ENCODE peak calls at places on chromosomes 13 and 19, in four cellular contexts. T is psoas muscle; N is CD8-positive, alpha-beta T cell; H is HFFc6. Z is an unnamed sample.

GRCh38 chr13:110244096-110244830 is 62.7 kb downstream of the COL4A1 start:
- DNase-seq in T (no peak), N (no peak), H (peak), Z (no peak)

GRCh38 chr19:38047641-38048040 is 140.6 kb downstream of the SIPA1L3 start:
- DNase-seq in T (no peak), N (no peak), H (no peak), Z (no peak)

GRCh38 chr19:55486971-55487883 is 1.0 kb upstream of the SSC5D start:
- DNase-seq in T (peak), N (no peak), H (peak), Z (peak)

GRCh38 chr19:37551123-37551993 is 43.2 kb downstream of the ZNF571 start:
- DNase-seq in T (no peak), N (peak), H (no peak), Z (no peak)

GRCh38 chr19:33226550-33227241 is 1.0 kb upstream of the SLC7A10 start:
- DNase-seq in T (no peak), N (no peak), H (no peak), Z (no peak)

GRCh38 chr19:53007200-53008054 is 6.3 kb upstream of the ERVV-1 start:
- DNase-seq in T (no peak), N (no peak), H (no peak), Z (no peak)

GRCh38 chr19:58516246-58516836 is 3.3 kb downstream of the ZBTB45 start:
- DNase-seq in T (no peak), N (no peak), H (no peak), Z (no peak)

GRCh38 chr13:106911602-106912001 is 343.7 kb upstream of the ARGLU1 start:
- DNase-seq in T (no peak), N (no peak), H (no peak), Z (no peak)

GRCh38 chr19:40862333-40862732 is 12.1 kb upstream of the CYP2A6 start:
- DNase-seq in T (no peak), N (no peak), H (no peak), Z (no peak)

GRCh38 chr19:40862785-40863184 is 12.5 kb upstream of the CYP2A6 start:
- DNase-seq in T (no peak), N (no peak), H (peak), Z (no peak)

GRCh38 chr19:40858109-40858508 is 7.9 kb upstream of the CYP2A6 start:
- DNase-seq in T (no peak), N (no peak), H (no peak), Z (no peak)
- TF ChIP-seq CTCF in T (no peak), N (no peak), H (no peak), Z (no peak)

GRCh38 chr19:3970808-3971598 is at the start of gene DAPK3:
- DNase-seq in T (peak), N (peak), H (peak), Z (peak)

GRCh38 chr19:3970313-3970807 is 539 bp downstream of the DAPK3 start:
- DNase-seq in T (no peak), N (no peak), H (no peak), Z (no peak)

GRCh38 chr19:3966051-3967017 is 4.6 kb downstream of the DAPK3 start:
- DNase-seq in T (peak), N (no peak), H (no peak), Z (no peak)

GRCh38 chr19:3968556-3969434 is 2.1 kb downstream of the DAPK3 start:
- DNase-seq in T (peak), N (no peak), H (peak), Z (peak)

GRCh38 chr19:3969435-3970312 is 1.2 kb downstream of the DAPK3 start:
- DNase-seq in T (peak), N (no peak), H (peak), Z (no peak)
- TF ChIP-seq CTCF in T (no peak), N (no peak), H (peak), Z (peak)

GRCh38 chr13:87814444-87814843 is 143.3 kb downstream of the SLITRK5 start:
- DNase-seq in T (no peak), N (no peak), H (no peak), Z (no peak)

GRCh38 chr13:87810920-87811344 is 139.8 kb downstream of the SLITRK5 start:
- DNase-seq in T (no peak), N (no peak), H (no peak), Z (peak)

DNA sequence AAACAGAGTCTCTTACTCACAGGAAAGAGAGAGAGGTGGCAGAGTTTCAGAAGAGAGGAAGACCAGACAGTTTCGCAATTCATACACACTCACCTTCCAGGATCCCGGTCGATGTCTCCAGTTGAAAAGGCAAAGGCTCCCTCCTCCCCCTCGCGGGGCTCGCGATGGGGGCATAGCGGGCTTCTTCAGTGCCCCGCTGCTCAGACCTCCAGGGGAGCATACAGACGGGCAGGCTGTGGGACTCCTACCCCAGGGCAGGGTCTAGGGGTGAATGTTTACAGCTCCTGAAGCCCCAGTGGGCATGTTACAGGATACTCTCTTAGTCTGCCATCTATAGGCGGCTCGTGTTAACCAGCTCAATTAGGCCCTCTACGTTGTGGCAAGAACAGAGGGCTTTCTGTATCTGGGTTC is 139.2 kb downstream of the SLITRK5 start:
- DNase-seq in T (no peak), N (no peak), H (no peak), Z (no peak)
- TF ChIP-seq CTCF in T (no peak), N (no peak), H (no peak), Z (no peak)

DNA sequence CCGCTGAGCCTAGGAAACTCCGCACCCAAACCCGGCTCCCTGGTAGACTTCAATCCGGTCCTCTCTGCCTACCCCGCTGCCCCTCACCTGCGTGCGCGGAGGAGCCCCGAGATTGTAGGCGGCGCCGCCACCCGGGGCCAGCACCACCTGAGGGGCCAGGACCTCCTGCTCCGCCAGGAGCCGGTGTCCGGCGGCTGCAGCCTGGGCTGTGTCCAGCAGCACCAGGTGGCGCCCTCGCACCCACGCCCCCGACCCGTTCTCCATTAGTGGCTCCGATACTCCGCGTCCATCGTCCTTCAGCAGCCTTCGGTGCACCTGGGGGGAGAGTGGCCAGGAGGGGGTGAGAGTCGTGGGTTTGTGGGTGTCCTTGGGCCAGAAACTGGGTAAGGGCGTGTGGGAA is 18.5 kb downstream of the MAN2B1 start:
- DNase-seq in T (no peak), N (no peak), H (no peak), Z (no peak)
- TF ChIP-seq CTCF in T (no peak), N (no peak), H (peak), Z (no peak)

DNA sequence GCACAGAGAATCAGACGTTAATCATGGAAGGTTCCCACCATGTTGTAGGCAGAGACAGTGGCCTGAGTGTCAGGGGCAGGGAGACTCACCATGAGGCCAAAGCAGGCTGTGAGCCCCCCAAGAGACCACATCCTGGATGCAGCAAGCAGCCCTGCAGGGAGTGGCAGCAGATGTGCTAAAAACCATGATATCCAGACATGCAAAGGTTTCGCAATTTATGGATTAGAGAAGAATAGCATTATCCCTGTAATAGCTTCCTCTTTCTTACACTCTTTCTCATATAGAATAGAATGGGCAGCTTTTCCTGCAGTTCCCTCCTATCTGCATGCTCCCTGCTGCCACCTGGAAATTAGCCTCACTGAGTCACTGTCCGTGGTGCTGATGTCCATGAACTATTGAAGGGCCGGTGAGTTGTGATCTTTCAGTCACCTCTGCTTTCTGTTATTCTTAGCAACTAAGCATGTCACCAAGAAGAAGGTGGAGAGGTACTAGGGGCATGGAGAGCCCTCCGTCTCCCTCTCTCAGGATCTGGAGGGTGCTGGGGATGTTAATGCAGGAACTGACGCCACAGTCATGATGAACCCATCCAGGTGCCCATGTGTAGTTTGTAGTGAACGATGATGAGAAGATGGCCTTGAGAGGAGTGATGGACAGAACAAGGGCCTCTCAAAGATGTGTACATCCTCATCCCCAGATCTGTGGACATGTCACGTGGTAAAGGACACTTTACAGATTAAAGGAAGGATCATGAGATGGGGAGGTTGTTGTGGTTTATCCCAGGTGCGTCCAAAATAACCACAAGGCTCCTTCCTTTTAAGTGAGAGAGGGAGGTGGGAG is 9.9 kb downstream of the CEACAM4 start:
- DNase-seq in T (no peak), N (no peak), H (no peak), Z (no peak)
- TF ChIP-seq CTCF in T (no peak), N (no peak), H (no peak), Z (no peak)

DNA sequence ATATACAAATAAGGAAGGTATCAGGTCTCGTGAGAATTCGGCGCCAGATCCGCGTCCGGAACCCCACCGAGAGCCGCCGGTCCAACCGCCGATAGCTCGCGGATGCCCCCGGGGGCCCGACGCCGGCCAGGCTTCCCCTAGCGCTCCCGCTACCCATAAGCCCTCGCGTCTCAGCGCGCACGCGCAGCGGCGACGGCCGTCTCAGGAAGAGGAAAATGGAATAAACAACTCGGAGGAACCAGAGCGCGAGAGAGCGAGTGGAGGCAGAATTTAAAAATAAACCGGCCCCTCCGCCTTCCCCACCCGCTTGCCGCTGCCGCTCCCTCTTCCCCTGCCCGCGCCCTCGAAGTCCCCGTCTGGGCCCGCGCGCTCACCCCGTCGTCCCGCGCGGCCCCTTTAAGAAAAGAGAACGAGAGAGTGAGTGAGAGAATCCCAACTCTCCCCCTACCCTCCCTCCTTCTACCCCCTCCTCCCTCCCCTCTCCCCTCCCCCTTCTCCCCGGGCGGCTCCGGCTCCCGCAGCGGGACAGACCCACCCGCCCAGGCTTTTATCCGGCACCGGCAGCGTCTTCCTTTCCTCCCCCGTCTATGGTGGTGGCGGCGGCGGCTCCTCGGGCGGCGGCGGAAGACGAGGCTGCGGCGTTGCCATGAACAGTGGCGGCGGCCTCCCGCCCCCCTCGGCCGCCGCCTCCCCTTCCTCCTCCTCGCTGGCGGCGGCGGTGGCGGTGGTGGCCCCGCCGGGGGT is at the start of gene PAN3:
- DNase-seq in T (peak), N (peak), H (peak), Z (peak)
- TF ChIP-seq CTCF in T (peak), N (no peak), H (no peak), Z (no peak)

GRCh38 chr13:36453518-36453917 is 21.2 kb downstream of the CCNA1 start:
- DNase-seq in T (no peak), N (no peak), H (no peak), Z (no peak)
- TF ChIP-seq CTCF in T (peak), N (no peak), H (peak), Z (peak)

GRCh38 chr13:113820813-113821651 is 42.8 kb downstream of the GAS6 start:
- DNase-seq in T (peak), N (no peak), H (peak), Z (peak)
- TF ChIP-seq CTCF in T (peak), N (no peak), H (peak), Z (peak)

GRCh38 chr13:80388506-80388905 is 47.6 kb upstream of the SPRY2 start:
- DNase-seq in T (no peak), N (no peak), H (no peak), Z (no peak)

GRCh38 chr13:80386592-80386991 is 45.7 kb upstream of the SPRY2 start:
- DNase-seq in T (no peak), N (no peak), H (no peak), Z (no peak)

GRCh38 chr13:80390338-80390737 is 49.4 kb upstream of the SPRY2 start:
- DNase-seq in T (no peak), N (no peak), H (no peak), Z (no peak)

GRCh38 chr13:80386001-80386400 is 45.1 kb upstream of the SPRY2 start:
- DNase-seq in T (no peak), N (no peak), H (no peak), Z (no peak)

DNA sequence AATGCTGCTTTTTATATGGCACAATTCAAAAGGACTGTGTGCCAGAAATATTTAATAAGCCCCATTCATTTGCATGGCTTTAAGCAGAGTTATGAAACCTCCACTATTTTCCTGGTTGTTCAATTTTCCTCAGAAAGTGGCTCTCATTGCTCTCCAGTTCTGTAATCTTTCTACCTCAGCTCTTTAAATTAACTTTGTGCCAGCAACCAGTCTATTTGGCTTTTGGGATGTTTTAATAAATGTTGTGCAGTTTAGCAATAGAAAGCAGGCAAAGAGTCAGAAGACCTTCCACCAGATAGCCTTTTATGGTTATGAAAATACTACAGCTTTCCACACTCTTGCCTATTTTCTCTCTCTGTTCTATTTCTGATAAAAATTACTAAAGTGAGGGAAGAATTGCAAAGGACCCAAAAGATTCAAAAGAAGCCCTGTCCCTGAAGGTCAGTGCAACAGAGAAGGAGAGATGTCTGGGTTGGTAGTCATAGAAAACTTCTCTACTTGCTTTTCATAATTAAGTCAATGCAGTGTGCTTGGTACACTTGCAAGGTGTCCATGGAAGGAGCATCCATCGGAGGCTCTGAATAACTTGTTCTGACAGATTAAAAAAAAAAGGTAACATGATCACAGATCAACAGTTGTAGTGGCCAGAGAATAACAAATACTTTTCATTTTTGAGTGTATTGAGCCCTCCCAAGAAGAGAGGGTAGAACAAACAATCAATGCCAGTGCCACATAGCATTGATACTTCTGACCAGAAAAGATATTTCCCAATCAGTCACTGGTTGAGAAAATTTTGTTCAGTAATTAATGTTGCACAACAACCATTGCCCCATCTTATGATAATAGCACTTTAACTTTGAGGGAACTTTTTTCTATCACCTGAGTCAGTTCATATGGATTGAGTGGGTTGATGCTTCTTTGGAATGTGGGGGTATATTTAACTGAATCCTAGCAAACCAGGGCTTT is 48.4 kb upstream of the SPRY2 start:
- DNase-seq in T (no peak), N (no peak), H (no peak), Z (no peak)
- TF ChIP-seq CTCF in T (no peak), N (no peak), H (no peak), Z (no peak)

DNA sequence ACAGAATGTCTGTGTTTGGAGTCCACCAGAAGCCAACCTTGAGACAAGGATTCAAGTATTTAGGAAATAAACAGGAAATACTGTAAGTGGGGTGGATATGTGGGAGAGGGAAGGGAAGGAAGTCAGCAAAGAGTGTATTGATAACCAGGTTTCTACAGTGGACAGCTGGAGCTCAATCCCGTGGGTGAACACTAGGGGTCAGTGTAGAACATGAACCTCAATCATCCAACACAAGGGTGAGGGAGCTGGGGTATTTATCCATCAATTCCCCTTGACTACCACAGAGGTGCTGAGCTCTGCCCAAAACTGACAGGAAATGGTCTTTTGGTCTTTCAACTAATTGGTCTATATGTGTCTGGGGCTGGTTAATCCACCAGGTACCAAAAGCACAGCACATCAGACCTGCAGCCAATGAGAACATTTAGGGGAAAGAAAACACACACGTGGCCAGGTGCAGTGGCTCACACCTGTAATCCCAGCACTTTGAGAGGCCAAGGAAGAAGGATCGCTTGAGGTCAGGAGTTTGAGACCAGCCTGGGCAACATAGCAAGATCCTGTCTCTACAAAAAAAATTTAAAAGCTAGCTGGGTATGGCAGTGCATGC is 5.6 kb upstream of the SYDE1 start:
- DNase-seq in T (no peak), N (peak), H (peak), Z (no peak)
- TF ChIP-seq CTCF in T (peak), N (peak), H (peak), Z (peak)

Z was measured in osteocyte.